ENCODE peak calls at places on chromosome 9, in four cellular contexts. J is K562, W is HepG2, C is GM12878. I is an unnamed sample.

GRCh38 chr9:122904466-122904822 is 715 bp downstream of the RC3H2 start:
- DNase-seq in C (no peak), J (peak; percentile 62), W (peak; percentile 43), I (peak; percentile 27)

GRCh38 chr9:5499889-5500398 is 10.4 kb upstream of the PDCD1LG2 start:
- DNase-seq in J (peak; percentile 73), C (no peak), W (no peak), I (no peak)

GRCh38 chr9:87898151-87898550 is 15.5 kb downstream of the SPATA31E1 start:
- DNase-seq in W (no peak), C (no peak), J (no peak), I (no peak)

GRCh38 chr9:126148994-126149393 is 177.6 kb upstream of the MVB12B start:
- DNase-seq in C (no peak), J (no peak), W (no peak), I (no peak)

GRCh38 chr9:68454579-68455334 is 85.9 kb downstream of the TMEM252 start:
- DNase-seq in C (no peak), J (no peak), W (no peak), I (no peak)

GRCh38 chr9:17651725-17652124 is 72.9 kb downstream of the SH3GL2 start:
- DNase-seq in W (no peak), J (no peak), C (no peak), I (no peak)

GRCh38 chr9:87181670-87182069 is 234.4 kb upstream of the GAS1 start:
- DNase-seq in W (no peak), C (peak; percentile 40), J (no peak), I (no peak)

GRCh38 chr9:89917861-89918260 is 313.0 kb downstream of the GADD45G start:
- DNase-seq in C (no peak), W (no peak), J (no peak), I (no peak)

GRCh38 chr9:89007568-89007967 is 16.3 kb downstream of the S1PR3 start:
- DNase-seq in J (no peak), C (no peak), W (no peak), I (no peak)

GRCh38 chr9:135242406-135242805 is 154.9 kb downstream of the OLFM1 start:
- DNase-seq in W (no peak), J (no peak), C (no peak), I (no peak)

GRCh38 chr9:6907772-6908381 is 150.1 kb downstream of the KDM4C start:
- DNase-seq in J (peak; percentile 46), W (peak; percentile 38), C (no peak), I (no peak)

GRCh38 chr9:4138781-4139180 is 161.1 kb downstream of the GLIS3 start:
- DNase-seq in W (no peak), C (no peak), J (no peak), I (no peak)

GRCh38 chr9:135704366-135704947 is 2.5 kb downstream of the KCNT1 start:
- DNase-seq in W (no peak), C (no peak), J (no peak), I (no peak)

GRCh38 chr9:33304367-33304766 is 14.1 kb downstream of the NFX1 start:
- DNase-seq in C (no peak), J (no peak), W (no peak), I (no peak)

GRCh38 chr9:15513335-15513734 is 2.6 kb upstream of the PSIP1 start:
- DNase-seq in W (peak; percentile 32), J (peak; percentile 56), C (no peak), I (peak; percentile 15)

GRCh38 chr9:114083693-114084092 is 5.6 kb upstream of the AMBP start:
- DNase-seq in J (no peak), W (no peak), C (no peak), I (no peak)

GRCh38 chr9:120528327-120528726 is 51.6 kb downstream of the CDK5RAP2 start:
- DNase-seq in J (no peak), C (no peak), W (no peak), I (no peak)

GRCh38 chr9:127976498-127976897 is 4.3 kb downstream of the EEIG1 start:
- DNase-seq in J (no peak), C (no peak), W (no peak), I (no peak)

GRCh38 chr9:16401720-16402119 is 468.8 kb downstream of the BNC2 start:
- DNase-seq in J (no peak), W (no peak), C (no peak), I (no peak)

GRCh38 chr9:105930007-105930627 is 235.8 kb downstream of the TMEM38B start:
- DNase-seq in J (no peak), W (no peak), C (no peak), I (no peak)

GRCh38 chr9:9847750-9848149 is 765.1 kb downstream of the PTPRD start:
- DNase-seq in C (no peak), J (no peak), W (no peak), I (no peak)

GRCh38 chr9:134225186-134225585 is 60.8 kb upstream of the RNU6ATAC start:
- DNase-seq in C (no peak), J (no peak), W (no peak), I (no peak)

GRCh38 chr9:3956081-3956701 is 343.7 kb downstream of the GLIS3 start:
- DNase-seq in C (no peak), W (no peak), J (no peak), I (no peak)

GRCh38 chr9:136297016-136297691 is 6.7 kb downstream of the CCDC187 start:
- DNase-seq in C (no peak), W (peak; percentile 89), J (no peak), I (no peak)

GRCh38 chr9:98259791-98260190 is 4.3 kb upstream of the TBC1D2 start:
- DNase-seq in J (no peak), C (no peak), W (no peak), I (no peak)

GRCh38 chr9:131169567-131169966 is 44.2 kb downstream of the NUP214 start:
- DNase-seq in W (no peak), C (no peak), J (no peak), I (no peak)

GRCh38 chr9:131165523-131165922 is 40.1 kb downstream of the NUP214 start:
- DNase-seq in C (no peak), J (no peak), W (no peak), I (no peak)

GRCh38 chr9:131162886-131163285 is 37.5 kb downstream of the NUP214 start:
- DNase-seq in W (no peak), J (no peak), C (no peak), I (no peak)

GRCh38 chr9:131167936-131168335 is 42.5 kb downstream of the NUP214 start:
- DNase-seq in C (no peak), W (no peak), J (no peak), I (no peak)

DNA sequence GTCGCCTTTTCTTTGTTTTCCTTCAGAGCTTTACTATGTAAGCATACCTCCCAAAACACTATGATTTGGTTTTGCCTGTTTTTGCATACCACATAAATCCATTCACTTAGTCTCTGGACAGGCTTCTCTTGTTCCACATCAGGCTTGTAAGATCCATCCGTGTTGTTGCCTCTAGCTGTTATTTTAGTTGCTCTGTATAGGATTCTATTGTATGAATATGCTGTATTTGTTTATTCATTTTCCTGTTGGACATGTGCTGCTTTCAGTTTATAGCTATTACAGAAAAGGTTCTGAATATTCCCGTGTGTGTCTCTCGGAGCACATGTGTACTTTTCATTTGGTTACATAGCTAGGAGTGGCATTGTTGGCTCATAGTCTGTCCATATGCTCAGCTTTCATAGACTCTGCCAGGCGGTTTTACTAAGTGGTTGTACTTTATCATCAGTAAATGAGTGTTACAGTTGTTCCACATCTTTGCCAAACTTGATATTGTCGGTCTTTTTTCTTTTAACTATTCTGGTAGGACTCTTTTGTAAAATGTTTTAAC is 41.8 kb downstream of the NUP214 start:
- DNase-seq in J (no peak), W (no peak), C (no peak), I (no peak)
- TF ChIP-seq SP1 in J (no peak), W (no peak), C (no peak), I (no peak)

GRCh38 chr9:26066237-26066636 is 388.0 kb upstream of the TUSC1 start:
- DNase-seq in W (no peak), C (no peak), J (no peak), I (no peak)

GRCh38 chr9:26058111-26058895 is 380.1 kb upstream of the TUSC1 start:
- DNase-seq in C (no peak), W (no peak), J (no peak), I (no peak)

GRCh38 chr9:26062172-26062571 is 383.9 kb upstream of the TUSC1 start:
- DNase-seq in C (no peak), J (no peak), W (no peak), I (no peak)
- TF ChIP-seq TARDBP in C (no peak), J (no peak), W (no peak), I (no peak)

DNA sequence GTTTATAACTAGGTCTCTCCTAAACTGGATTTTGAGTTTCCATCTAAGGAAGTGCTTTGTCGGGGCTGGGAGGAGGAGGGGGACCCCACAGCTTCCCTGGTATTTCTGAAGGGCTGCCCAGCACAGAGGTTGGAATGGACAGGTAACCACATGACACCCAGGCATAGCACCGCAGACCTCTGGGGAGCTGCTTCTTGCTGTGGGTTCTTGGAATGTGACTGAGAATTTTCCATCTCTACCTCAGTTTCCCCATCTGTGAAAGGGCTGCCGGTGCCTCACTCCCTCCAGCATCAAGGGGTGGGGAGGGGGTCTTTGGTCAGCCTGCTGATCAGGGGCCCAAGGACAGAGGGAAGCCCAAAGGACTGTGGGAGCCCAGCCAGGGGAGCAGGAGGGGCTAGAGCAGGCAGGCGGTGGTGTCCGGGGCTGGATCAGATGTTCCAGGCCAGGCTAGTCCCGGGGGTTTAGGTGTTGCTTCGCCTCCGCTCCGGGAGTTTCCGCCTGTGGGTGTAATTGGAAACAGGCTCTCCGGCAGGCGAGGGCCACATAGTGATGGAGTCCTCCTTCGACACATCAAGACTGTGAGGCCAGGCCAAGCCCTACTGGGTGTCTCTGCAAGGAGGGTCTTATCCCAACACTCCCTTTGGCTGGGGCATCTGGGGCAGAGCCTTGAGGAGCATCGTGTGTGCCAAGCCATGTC is 3.3 kb downstream of the OLFML2A start:
- DNase-seq in C (no peak), J (no peak), W (no peak), I (no peak)
- TF ChIP-seq FOXK2 in C (no peak), J (no peak), W (no peak), I (no peak)

GRCh38 chr9:21777701-21778100 is 24.7 kb upstream of the MTAP start:
- DNase-seq in J (no peak), C (no peak), W (no peak), I (no peak)
- TF ChIP-seq SP1 in J (no peak), C (no peak), W (no peak), I (no peak)

I was measured in HEK293T.